ENCODE peak calls at places on chromosomes 7 and 10, in six cellular contexts. D is lower lobe of right lung, R is hepatocyte, W is A673, Q is OCI-LY7, L is HCT116. F is an unnamed sample.
A peak's percentile ranks its signal among the peaks of the same experiment; 100 is the strongest.

GRCh38 chr10:23892296-23892695 is 316.6 kb upstream of the KIAA1217 start:
- DNase-seq in D (no peak), R (no peak), W (peak; percentile 19), Q (no peak), L (no peak), F (no peak)

GRCh38 chr7:54542920-54543539 is 855 bp downstream of the VSTM2A start:
- DNase-seq in D (no peak), R (peak; percentile 65), W (no peak), Q (no peak), L (no peak), F (no peak)

GRCh38 chr7:24587853-24588252 is 14.6 kb downstream of the PALS2 start:
- DNase-seq in D (no peak), R (no peak), W (peak; percentile 62), Q (peak; percentile 71), L (no peak), F (peak; percentile 67)

GRCh38 chr7:154789404-154789803 is 213.5 kb downstream of the PAXIP1 start:
- DNase-seq in D (no peak), R (peak; percentile 59), W (no peak), Q (no peak), L (peak; percentile 8), F (no peak)

GRCh38 chr10:102545997-102546396 is 42.2 kb downstream of the SUFU start:
- DNase-seq in D (no peak), R (no peak), W (peak; percentile 5), Q (no peak), L (no peak), F (no peak)

GRCh38 chr10:109275970-109276369 is 647.3 kb downstream of the XPNPEP1 start:
- DNase-seq in D (no peak), R (no peak), W (peak; percentile 22), Q (no peak), L (no peak), F (no peak)

GRCh38 chr7:156458011-156458410 is 182.6 kb upstream of the RNF32 start:
- DNase-seq in D (no peak), R (no peak), W (no peak), Q (no peak), L (no peak), F (no peak)

GRCh38 chr7:50362142-50362541 is 57.6 kb downstream of the IKZF1 start:
- DNase-seq in D (no peak), R (no peak), W (no peak), Q (no peak), L (no peak), F (no peak)

GRCh38 chr10:83153714-83154113 is 985.6 kb upstream of the GHITM start:
- DNase-seq in D (no peak), R (no peak), W (no peak), Q (no peak), L (no peak), F (no peak)

GRCh38 chr7:98265841-98266271 is 13.8 kb upstream of the TECPR1 start:
- DNase-seq in D (no peak), R (no peak), W (no peak), Q (no peak), L (no peak), F (no peak)

GRCh38 chr10:5490698-5491464 is 8.5 kb downstream of the CALML5 start:
- DNase-seq in D (no peak), R (no peak), W (no peak), Q (peak; percentile 40), L (no peak), F (no peak)

GRCh38 chr10:98611432-98611831 is 164.7 kb upstream of the HPS1 start:
- DNase-seq in D (no peak), R (peak; percentile 19), W (peak; percentile 1), Q (no peak), L (no peak), F (no peak)

GRCh38 chr7:148625342-148625741 is 34.8 kb downstream of the C7orf33 start:
- DNase-seq in D (no peak), R (no peak), W (peak; percentile 21), Q (no peak), L (no peak), F (no peak)

GRCh38 chr10:16965740-16966447 is 148.7 kb upstream of the RSU1 start:
- DNase-seq in D (no peak), R (no peak), W (peak; percentile 87), Q (no peak), L (peak; percentile 72), F (no peak)

GRCh38 chr7:129222064-129222463 is 2.8 kb upstream of the AHCYL2 start:
- DNase-seq in D (no peak), R (no peak), W (no peak), Q (peak; percentile 80), L (no peak), F (peak; percentile 29)
- H3K27ac ChIP-seq in D (no peak overlapping the region), R (no peak overlapping the region), W (no peak overlapping the region), Q (peak overlapping the region; percentile 58), L (no peak overlapping the region), F (peak overlapping the region; percentile 50)

GRCh38 chr7:29609162-29610030 is 45.8 kb downstream of the PRR15 start:
- DNase-seq in D (no peak), R (peak; percentile 61), W (peak; percentile 71), Q (no peak), L (peak; percentile 42), F (no peak)
- H3K4me1 ChIP-seq in D (peaks cover 6% of the 10 kb centered on the region), R (peaks cover 45% of the 10 kb centered on the region), W (no peaks in the 10 kb centered on the region), Q (no peaks in the 10 kb centered on the region), L (peaks cover 33% of the 10 kb centered on the region), F (no peaks in the 10 kb centered on the region)

GRCh38 chr10:10508241-10508640 is 509.4 kb upstream of the CELF2 start:
- DNase-seq in D (no peak), R (no peak), W (no peak), Q (no peak), L (no peak), F (no peak)
- H3K9me3 ChIP-seq in D (no peaks in the 10 kb centered on the region), R (no peaks in the 10 kb centered on the region), W (no peaks in the 10 kb centered on the region), Q (no peaks in the 10 kb centered on the region), L (peaks cover 20% of the 10 kb centered on the region), F (no peaks in the 10 kb centered on the region)

GRCh38 chr10:72338180-72338579 is 16.5 kb downstream of the DNAJB12 start:
- DNase-seq in D (no peak), R (no peak), W (no peak), Q (no peak), L (no peak), F (no peak)

GRCh38 chr10:72335394-72336258 is 19.1 kb downstream of the DNAJB12 start:
- DNase-seq in D (peak; percentile 43), R (peak; percentile 11), W (no peak), Q (peak; percentile 45), L (no peak), F (no peak)

GRCh38 chr10:72337722-72338121 is 17.0 kb downstream of the DNAJB12 start:
- DNase-seq in D (no peak), R (no peak), W (no peak), Q (no peak), L (no peak), F (no peak)

GRCh38 chr10:72336259-72337038 is 18.3 kb downstream of the DNAJB12 start:
- DNase-seq in D (peak; percentile 44), R (peak; percentile 4), W (no peak), Q (no peak), L (no peak), F (no peak)

GRCh38 chr10:72337039-72337629 is 17.6 kb downstream of the DNAJB12 start:
- DNase-seq in D (peak; percentile 88), R (peak; percentile 88), W (peak; percentile 77), Q (peak; percentile 67), L (no peak), F (peak; percentile 63)
- H3K27ac ChIP-seq in D (peak overlapping the region; percentile 94), R (no peak overlapping the region), W (peak overlapping the region; percentile 47), Q (no peak overlapping the region), L (peak overlapping the region; percentile 35), F (peak overlapping the region; percentile 79)

DNA sequence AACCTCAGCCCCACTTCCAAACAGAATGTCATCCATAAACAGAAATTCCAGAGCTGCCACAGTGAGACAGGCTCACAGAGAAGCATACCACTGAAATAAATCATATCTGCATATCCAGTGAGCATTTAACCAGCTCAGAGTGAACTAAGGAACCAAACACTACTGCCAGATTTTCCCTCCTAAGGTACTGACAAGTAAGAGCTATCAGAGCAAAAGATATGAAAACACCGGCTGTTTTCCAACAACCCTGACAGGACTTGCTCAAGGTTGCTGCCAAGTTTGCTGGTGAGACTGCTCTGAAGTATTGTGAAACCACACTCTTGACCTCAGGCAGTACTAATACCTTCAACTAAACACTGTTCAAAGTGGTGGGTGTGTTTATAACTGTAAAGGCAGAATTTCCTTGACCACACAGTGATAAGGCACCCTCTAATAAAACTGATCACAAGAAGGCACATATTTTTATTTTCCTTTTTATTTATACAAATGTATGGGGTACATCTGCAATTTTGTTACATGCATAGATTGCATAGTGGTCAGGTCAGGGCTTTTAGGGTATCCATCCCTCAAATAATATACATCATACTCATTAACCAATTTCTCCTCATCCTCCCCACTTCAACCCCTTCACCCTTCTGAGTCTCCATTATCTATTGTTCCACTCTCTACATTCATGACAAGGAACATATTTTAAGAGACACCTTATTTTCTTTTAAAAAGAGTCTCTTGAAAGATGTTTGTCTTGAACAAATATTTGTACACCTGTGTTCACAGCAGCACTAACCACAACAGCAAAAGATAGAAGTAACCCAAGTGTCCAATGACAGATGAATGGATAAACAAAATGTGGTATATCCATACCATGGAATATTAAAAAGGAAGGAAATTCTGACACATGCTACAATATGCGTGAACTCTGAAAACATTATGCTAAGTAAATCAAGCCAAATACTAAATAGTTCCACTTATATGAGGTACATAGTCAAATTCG is 18.2 kb downstream of the SGMS1 start:
- DNase-seq in D (no peak), R (peak; percentile 79), W (no peak), Q (no peak), L (no peak), F (no peak)
- H3K4me1 ChIP-seq in D (peaks cover 72% of the 10 kb centered on the region), R (peaks cover 67% of the 10 kb centered on the region), W (peaks cover 13% of the 10 kb centered on the region), Q (peaks cover 53% of the 10 kb centered on the region), L (peaks cover 13% of the 10 kb centered on the region), F (peaks cover 29% of the 10 kb centered on the region)

GRCh38 chr10:71685554-71686202 is 33.9 kb downstream of the C10orf105 start:
- DNase-seq in D (no peak), R (no peak), W (no peak), Q (no peak), L (no peak), F (no peak)
- H3K9me3 ChIP-seq in D (no peaks in the 10 kb centered on the region), R (no peaks in the 10 kb centered on the region), W (no peaks in the 10 kb centered on the region), Q (no peaks in the 10 kb centered on the region), L (no peaks in the 10 kb centered on the region), F (no peaks in the 10 kb centered on the region)

GRCh38 chr7:123533929-123534382 is 439 bp downstream of the IQUB start:
- DNase-seq in D (no peak), R (no peak), W (no peak), Q (peak; percentile 4), L (no peak), F (no peak)
- H3K27ac ChIP-seq in D (peak overlapping the region; percentile 77), R (peak overlapping the region; percentile 32), W (no peak overlapping the region), Q (no peak overlapping the region), L (no peak overlapping the region), F (peak overlapping the region; percentile 73)

DNA sequence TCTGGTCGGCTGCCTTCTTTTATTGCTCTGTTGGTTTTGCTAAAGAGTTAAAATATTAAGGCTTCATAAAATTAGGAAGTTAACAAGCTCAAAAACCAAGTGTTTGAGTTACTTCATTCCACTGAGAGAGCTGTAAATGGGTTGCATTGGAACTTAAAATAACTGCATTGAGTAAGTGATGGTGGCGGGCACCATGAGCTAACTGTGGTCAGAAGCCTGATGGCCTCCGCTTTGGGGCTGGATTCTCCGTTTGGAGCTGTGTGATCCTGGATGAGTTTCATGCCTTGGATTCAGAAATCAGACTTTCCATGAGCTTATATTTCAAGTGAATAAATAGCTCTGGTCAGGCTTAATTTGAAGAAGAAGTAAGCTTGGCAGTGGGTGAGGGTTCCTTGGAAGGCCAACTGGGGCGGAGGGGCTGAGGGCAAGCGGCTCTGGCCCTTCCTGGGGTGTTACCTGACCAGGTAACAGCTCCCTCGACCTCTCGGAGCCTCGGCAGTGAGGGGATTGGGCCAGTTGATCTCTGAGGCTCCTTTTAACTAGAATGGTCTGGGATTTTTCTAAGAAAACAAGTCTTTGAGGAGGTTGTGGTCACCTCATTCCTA is 5.6 kb downstream of the HTRA1 start:
- DNase-seq in D (no peak), R (no peak), W (no peak), Q (no peak), L (no peak), F (no peak)
- H3K4me1 ChIP-seq in D (peaks cover 12% of the 10 kb centered on the region), R (no peaks in the 10 kb centered on the region), W (no peaks in the 10 kb centered on the region), Q (no peaks in the 10 kb centered on the region), L (peaks cover 13% of the 10 kb centered on the region), F (no peaks in the 10 kb centered on the region)

GRCh38 chr7:157603716-157604115 is 266.9 kb downstream of the DNAJB6 start:
- DNase-seq in D (no peak), R (no peak), W (no peak), Q (no peak), L (no peak), F (no peak)
- H3K9me3 ChIP-seq in D (no peaks in the 10 kb centered on the region), R (no peaks in the 10 kb centered on the region), W (no peaks in the 10 kb centered on the region), Q (no peaks in the 10 kb centered on the region), L (no peaks in the 10 kb centered on the region), F (no peaks in the 10 kb centered on the region)

F was measured in naive thymus-derived CD4-positive, alpha-beta T cell.